ENCODE peak calls at places on chromosomes 3 and 15, in four cellular contexts. One of them, this sample, is unnamed.
A peak's percentile ranks its signal among the peaks of the same experiment; 100 is the strongest.

GRCh38 chr3:46358466-46358865 is 4.6 kb downstream of the CCR2 start:
- DNase-seq in Right ventricle myocardium superior: no peak
- DNase-seq in endodermal cell: no peak
- DNase-seq in RWPE1: no peak
- DNase-seq in this sample: no peak

GRCh38 chr3:172824229-172824628 is 73.7 kb downstream of the ECT2 start:
- DNase-seq in Right ventricle myocardium superior: no peak
- DNase-seq in endodermal cell: peak; percentile 51
- DNase-seq in RWPE1: no peak
- DNase-seq in this sample: no peak

GRCh38 chr3:190210608-190211007 is 89.9 kb upstream of the P3H2 start:
- DNase-seq in Right ventricle myocardium superior: no peak
- DNase-seq in endodermal cell: no peak
- DNase-seq in RWPE1: no peak
- DNase-seq in this sample: no peak

GRCh38 chr3:133042778-133043177 is 4.6 kb downstream of the TMEM108 start:
- DNase-seq in Right ventricle myocardium superior: no peak
- DNase-seq in endodermal cell: no peak
- DNase-seq in RWPE1: no peak
- DNase-seq in this sample: no peak

GRCh38 chr3:16338999-16339398 is 74.0 kb downstream of the OXNAD1 start:
- DNase-seq in Right ventricle myocardium superior: no peak
- DNase-seq in endodermal cell: no peak
- DNase-seq in RWPE1: peak; percentile 35
- DNase-seq in this sample: no peak

GRCh38 chr3:5153074-5153473 is 31.0 kb downstream of the ARL8B start:
- DNase-seq in Right ventricle myocardium superior: no peak
- DNase-seq in endodermal cell: no peak
- DNase-seq in RWPE1: no peak
- DNase-seq in this sample: no peak

GRCh38 chr3:189652042-189652441 is 20.9 kb downstream of the TP63 start:
- DNase-seq in Right ventricle myocardium superior: no peak
- DNase-seq in endodermal cell: peak; percentile 90
- DNase-seq in RWPE1: no peak
- DNase-seq in this sample: no peak

GRCh38 chr15:63195257-63196023 is 6.0 kb downstream of the RAB8B start:
- DNase-seq in Right ventricle myocardium superior: no peak
- DNase-seq in endodermal cell: no peak
- DNase-seq in RWPE1: no peak
- DNase-seq in this sample: peak; percentile 48

GRCh38 chr3:65030847-65031463 is 343.2 kb upstream of the ADAMTS9 start:
- DNase-seq in Right ventricle myocardium superior: no peak
- DNase-seq in endodermal cell: no peak
- DNase-seq in RWPE1: peak; percentile 18
- DNase-seq in this sample: no peak

GRCh38 chr15:60745469-60745971 is 266.6 kb upstream of the ICE2 start:
- DNase-seq in Right ventricle myocardium superior: peak; percentile 81
- DNase-seq in endodermal cell: no peak
- DNase-seq in RWPE1: no peak
- DNase-seq in this sample: peak; percentile 78

GRCh38 chr3:194268659-194269487 is 82.3 kb downstream of the CPN2 start:
- DNase-seq in Right ventricle myocardium superior: no peak
- DNase-seq in endodermal cell: peak; percentile 38
- DNase-seq in RWPE1: no peak
- DNase-seq in this sample: no peak

GRCh38 chr3:14847613-14848541 is 29.1 kb downstream of the FGD5 start:
- DNase-seq in Right ventricle myocardium superior: peak; percentile 75
- DNase-seq in endodermal cell: peak; percentile 93
- DNase-seq in RWPE1: peak; percentile 8
- DNase-seq in this sample: peak; percentile 69

GRCh38 chr3:148006508-148006907 is 597.3 kb downstream of the ZIC1 start:
- DNase-seq in Right ventricle myocardium superior: no peak
- DNase-seq in endodermal cell: peak; percentile 74
- DNase-seq in RWPE1: no peak
- DNase-seq in this sample: no peak

GRCh38 chr3:171417813-171418212 is 42.4 kb downstream of the TNIK start:
- DNase-seq in Right ventricle myocardium superior: peak; percentile 40
- DNase-seq in endodermal cell: no peak
- DNase-seq in RWPE1: peak; percentile 50
- DNase-seq in this sample: no peak

GRCh38 chr15:43230640-43231115 is 9.9 kb upstream of the EPB42 start:
- DNase-seq in Right ventricle myocardium superior: no peak
- DNase-seq in endodermal cell: no peak
- DNase-seq in RWPE1: no peak
- DNase-seq in this sample: no peak

GRCh38 chr3:38647217-38647970 is 2.1 kb downstream of the SCN5A start:
- DNase-seq in Right ventricle myocardium superior: no peak
- DNase-seq in endodermal cell: peak; percentile 47
- DNase-seq in RWPE1: no peak
- DNase-seq in this sample: no peak

GRCh38 chr15:59137566-59137965 is 32.6 kb downstream of the CCNB2 start:
- DNase-seq in Right ventricle myocardium superior: no peak
- DNase-seq in endodermal cell: no peak
- DNase-seq in RWPE1: no peak
- DNase-seq in this sample: no peak

GRCh38 chr15:84928843-84929168 is 44.3 kb downstream of the SLC28A1 start:
- DNase-seq in Right ventricle myocardium superior: no peak
- DNase-seq in endodermal cell: no peak
- DNase-seq in RWPE1: no peak
- DNase-seq in this sample: no peak

GRCh38 chr15:26378304-26378703 is 394.6 kb downstream of the GABRB3 start:
- DNase-seq in Right ventricle myocardium superior: no peak
- DNase-seq in endodermal cell: no peak
- DNase-seq in RWPE1: no peak
- DNase-seq in this sample: no peak

GRCh38 chr3:62954579-62954978 is 79.4 kb upstream of the CADPS start:
- DNase-seq in Right ventricle myocardium superior: no peak
- DNase-seq in endodermal cell: no peak
- DNase-seq in RWPE1: no peak
- DNase-seq in this sample: no peak

GRCh38 chr3:153192327-153192726 is 30.3 kb downstream of the RAP2B start:
- DNase-seq in Right ventricle myocardium superior: no peak
- DNase-seq in endodermal cell: no peak
- DNase-seq in RWPE1: no peak
- DNase-seq in this sample: no peak

This sample was measured in left ventricle myocardium superior.